ENCODE peak calls at places on chromosomes 6 and 20, in five cellular contexts. F, I, C, Y and D are unnamed samples.

GRCh38 chr6:25942561-25943147 is 12.2 kb upstream of the SLC17A2 start:
- DNase-seq in F (no peak), I (peak), C (peak), Y (no peak), D (no peak)

GRCh38 chr20:8020314-8021079 is 936 bp upstream of the TMX4 start:
- DNase-seq in F (no peak), I (no peak), C (peak), Y (no peak), D (peak)

GRCh38 chr6:85404497-85405174 is 45.2 kb upstream of the NT5E start:
- DNase-seq in F (peak), I (no peak), C (peak), Y (peak), D (no peak)

GRCh38 chr6:38266921-38267354 is 372.8 kb downstream of the BTBD9 start:
- DNase-seq in F (no peak), I (no peak), C (no peak), Y (no peak), D (no peak)

GRCh38 chr20:2700913-2701620 is 8.5 kb downstream of the EBF4 start:
- DNase-seq in F (no peak), I (no peak), C (no peak), Y (no peak), D (no peak)

GRCh38 chr6:33272358-33273128 is 668 bp downstream of the RPS18 start:
- DNase-seq in F (no peak), I (no peak), C (no peak), Y (no peak), D (no peak)

GRCh38 chr20:38373231-38373867 is 27.1 kb downstream of the LBP start:
- DNase-seq in F (no peak), I (no peak), C (no peak), Y (peak), D (no peak)

GRCh38 chr6:112576421-112576820 is 229.3 kb downstream of the RFPL4B start:
- DNase-seq in F (peak), I (no peak), C (peak), Y (no peak), D (no peak)

GRCh38 chr20:58993332-58994248 is 12.5 kb downstream of the NELFCD start:
- DNase-seq in F (no peak), I (no peak), C (no peak), Y (no peak), D (no peak)

GRCh38 chr20:13021205-13021970 is 12.6 kb downstream of the SPTLC3 start:
- DNase-seq in F (no peak), I (no peak), C (no peak), Y (no peak), D (no peak)

GRCh38 chr20:1893721-1894470 is 1.3 kb upstream of the SIRPA start:
- DNase-seq in F (no peak), I (no peak), C (peak), Y (peak), D (no peak)

GRCh38 chr6:2684059-2684749 is 66.5 kb downstream of the MYLK4 start:
- DNase-seq in F (peak), I (no peak), C (peak), Y (no peak), D (no peak)

GRCh38 chr6:117484052-117484646 is 1.7 kb downstream of the DCBLD1 start:
- DNase-seq in F (no peak), I (no peak), C (no peak), Y (no peak), D (no peak)

GRCh38 chr6:112235956-112236355 is 18.4 kb downstream of the LAMA4 start:
- DNase-seq in F (peak), I (no peak), C (peak), Y (no peak), D (no peak)

GRCh38 chr6:12014027-12014872 is 2.1 kb downstream of the HIVEP1 start:
- DNase-seq in F (peak), I (no peak), C (peak), Y (no peak), D (no peak)

GRCh38 chr6:57242505-57242904 is 20.4 kb upstream of the RAB23 start:
- DNase-seq in F (peak), I (no peak), C (peak), Y (no peak), D (no peak)

GRCh38 chr6:5673016-5673415 is 333.7 kb downstream of the NRN1 start:
- DNase-seq in F (no peak), I (no peak), C (no peak), Y (no peak), D (no peak)

GRCh38 chr6:89148016-89148750 is 2.3 kb downstream of the PM20D2 start:
- DNase-seq in F (peak), I (no peak), C (peak), Y (no peak), D (no peak)

GRCh38 chr6:150959071-150959637 is 93.7 kb downstream of the MTHFD1L start:
- DNase-seq in F (no peak), I (no peak), C (no peak), Y (no peak), D (no peak)

GRCh38 chr6:33755070-33755869 is 8.6 kb upstream of the IP6K3 start:
- DNase-seq in F (no peak), I (peak), C (no peak), Y (no peak), D (peak)

GRCh38 chr6:51678905-51679620 is 408.4 kb downstream of the PKHD1 start:
- DNase-seq in F (no peak), I (no peak), C (no peak), Y (no peak), D (no peak)

GRCh38 chr6:72084992-72085569 is 198.7 kb downstream of the RIMS1 start:
- DNase-seq in F (peak), I (no peak), C (peak), Y (no peak), D (peak)

GRCh38 chr6:2542858-2543218 is 207.9 kb downstream of the MYLK4 start:
- DNase-seq in F (peak), I (no peak), C (peak), Y (no peak), D (no peak)

GRCh38 chr6:66865771-66866170 is 1158.7 kb upstream of the EYS start:
- DNase-seq in F (peak), I (no peak), C (peak), Y (no peak), D (no peak)

GRCh38 chr6:149190228-149190831 is 127.2 kb upstream of the TAB2 start:
- DNase-seq in F (peak), I (no peak), C (peak), Y (peak), D (no peak)

GRCh38 chr20:4661191-4661590 is 60.5 kb upstream of the PRND start:
- DNase-seq in F (no peak), I (no peak), C (no peak), Y (no peak), D (no peak)

GRCh38 chr20:884983-885952 is 30.9 kb downstream of the ANGPT4 start:
- DNase-seq in F (no peak), I (peak), C (peak), Y (peak), D (no peak)

GRCh38 chr6:26401389-26401986 is 587 bp upstream of the BTN3A1 start:
- DNase-seq in F (no peak), I (no peak), C (no peak), Y (no peak), D (no peak)

GRCh38 chr6:36753671-36754485 is 56.3 kb downstream of the RAB44 start:
- DNase-seq in F (no peak), I (no peak), C (peak), Y (no peak), D (peak)

GRCh38 chr6:34241351-34242215 is 4.9 kb downstream of the HMGA1 start:
- DNase-seq in F (no peak), I (no peak), C (peak), Y (no peak), D (no peak)

GRCh38 chr6:16635810-16636602 is 125.3 kb downstream of the ATXN1 start:
- DNase-seq in F (peak), I (no peak), C (peak), Y (no peak), D (no peak)